ENCODE peak calls at places on chromosomes 4 and X, in four cellular contexts. T is H9, Q is endothelial cell of umbilical vein, O is AG04450. N is an unnamed sample.

GRCh38 chr4:8110071-8110986 is 48.3 kb downstream of the ABLIM2 start:
- DNase-seq in Q (no peak), O (no peak), T (peak; percentile 93), N (peak; percentile 92)

GRCh38 chr4:80124246-80125211 is 51.5 kb upstream of the ANTXR2 start:
- DNase-seq in T (no peak), O (no peak), Q (no peak), N (no peak)

GRCh38 chrX:15269618-15270521 is at the start of gene ASB9:
- DNase-seq in T (peak; percentile 43), O (no peak), Q (peak; percentile 64), N (peak; percentile 5)

GRCh38 chr4:26192921-26193894 is 127.6 kb upstream of the RBPJ start:
- DNase-seq in Q (no peak), O (no peak), T (no peak), N (no peak)

GRCh38 chrX:78753571-78753970 is 6.1 kb downstream of the LPAR4 start:
- DNase-seq in Q (no peak), O (no peak), T (no peak), N (no peak)

GRCh38 chr4:180947421-180947820 is 1295.8 kb upstream of the TENM3 start:
- DNase-seq in T (no peak), O (no peak), Q (no peak), N (no peak)

GRCh38 chr4:76883147-76883546 is 14.8 kb downstream of the SOWAHB start:
- DNase-seq in O (no peak), T (no peak), Q (peak; percentile 91), N (no peak)

GRCh38 chr4:161254375-161254774 is 909.4 kb downstream of the FSTL5 start:
- DNase-seq in T (no peak), O (no peak), Q (no peak), N (no peak)

GRCh38 chr4:86249074-86249473 is 110.8 kb downstream of the MAPK10 start:
- DNase-seq in O (no peak), Q (no peak), T (no peak), N (no peak)

GRCh38 chr4:177297781-177298391 is 11.8 kb upstream of the NEIL3 start:
- DNase-seq in T (no peak), Q (no peak), O (no peak), N (no peak)

GRCh38 chrX:152072236-152072635 is 66.1 kb downstream of the MAGEA10 start:
- DNase-seq in Q (peak; percentile 51), T (no peak), O (peak; percentile 1), N (no peak)

GRCh38 chr4:164700471-164700870 is 53.5 kb upstream of the SMIM31 start:
- DNase-seq in O (no peak), Q (no peak), T (peak; percentile 75), N (peak; percentile 93)

DNA sequence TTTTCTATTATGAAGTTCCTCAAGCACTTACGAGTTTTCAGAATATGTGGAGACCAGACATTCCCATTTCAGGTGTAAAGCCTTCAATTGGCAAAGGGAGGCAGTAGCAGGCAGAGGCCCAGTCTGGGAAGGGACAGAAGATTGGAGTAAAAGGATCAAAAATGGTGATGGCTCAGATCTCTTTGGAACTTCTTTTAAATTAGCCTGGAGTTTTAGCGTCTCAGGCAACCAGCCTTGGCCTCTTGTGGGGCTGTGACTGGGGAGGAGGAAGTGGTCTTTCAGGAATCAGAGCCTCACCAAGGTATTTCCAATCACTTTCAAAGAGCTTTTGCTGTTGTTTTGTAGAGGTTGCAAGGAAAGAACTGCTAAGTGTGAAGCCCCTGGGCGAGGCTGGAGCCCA is 239.1 kb downstream of the FRAS1 start:
- DNase-seq in T (no peak), Q (no peak), O (no peak), N (peak; percentile 43)
- H3K27ac ChIP-seq in T (no peak overlapping the region), Q (no peak overlapping the region), O (no peak overlapping the region), N (peak overlapping the region; percentile 16)

DNA sequence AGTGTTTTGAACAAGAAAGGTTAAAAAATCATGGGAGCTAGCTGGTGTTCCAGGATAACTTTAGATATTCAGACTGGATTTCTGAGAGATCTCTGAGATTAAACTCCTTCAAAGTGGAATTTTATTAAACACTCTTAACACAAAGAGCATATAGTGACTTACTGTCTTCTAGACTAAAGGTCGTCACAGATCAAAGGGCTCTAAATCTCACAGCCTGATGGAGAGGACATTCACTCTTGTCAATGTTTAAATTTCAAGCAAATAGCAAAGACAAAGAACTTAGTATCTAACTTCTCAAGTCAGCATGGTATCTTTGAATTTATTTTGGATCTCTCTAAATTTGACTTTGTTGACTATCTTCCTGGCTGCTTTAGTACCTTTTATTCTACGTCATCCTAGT is 53.7 kb upstream of the NUDT6 start:
- DNase-seq in T (no peak), Q (no peak), O (no peak), N (no peak)
- H3K27ac ChIP-seq in T (no peak overlapping the region), Q (no peak overlapping the region), O (no peak overlapping the region), N (no peak overlapping the region)

GRCh38 chrX:136201601-136202000 is 49.6 kb downstream of the MAP7D3 start:
- DNase-seq in T (no peak), Q (no peak), O (no peak), N (no peak)
- H3K27ac ChIP-seq in T (no peak overlapping the region), Q (no peak overlapping the region), O (no peak overlapping the region), N (no peak overlapping the region)

GRCh38 chr4:123158576-123158975 is 236.2 kb upstream of the NUDT6 start:
- DNase-seq in T (no peak), Q (peak; percentile 8), O (no peak), N (peak; percentile 76)
- H3K27ac ChIP-seq in T (peak overlapping the region; percentile 17), Q (no peak overlapping the region), O (no peak overlapping the region), N (peak overlapping the region; percentile 95)

DNA sequence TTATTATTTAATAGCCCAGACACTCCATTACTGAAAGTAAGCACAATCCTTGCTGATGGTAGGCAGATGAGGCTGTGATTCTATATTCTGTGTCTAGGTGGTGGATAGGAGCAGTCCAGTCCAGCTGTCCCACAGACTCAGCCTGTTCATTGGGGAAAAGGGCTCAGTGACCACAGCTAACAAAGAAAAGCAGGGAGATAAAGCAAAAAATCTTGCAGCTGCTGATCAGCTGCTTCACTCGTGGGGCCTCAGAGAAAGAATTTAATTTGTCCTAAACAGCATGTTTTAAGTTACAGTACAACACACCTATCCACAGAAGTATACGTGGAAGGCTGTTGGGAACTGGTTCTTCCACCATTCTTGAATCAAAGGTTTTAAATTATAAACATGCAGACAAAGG is 40.7 kb upstream of the ANK2 start:
- DNase-seq in Q (no peak), O (no peak), T (no peak), N (no peak)
- H3K27ac ChIP-seq in Q (no peak overlapping the region), O (no peak overlapping the region), T (no peak overlapping the region), N (peak overlapping the region; percentile 8)

GRCh38 chrX:154791951-154792350 is 13.3 kb downstream of the MPP1 start:
- DNase-seq in T (no peak), O (no peak), Q (no peak), N (no peak)

GRCh38 chrX:154793084-154793483 is 12.2 kb downstream of the MPP1 start:
- DNase-seq in T (no peak), O (no peak), Q (no peak), N (no peak)

GRCh38 chrX:154800508-154801207 is 4.6 kb downstream of the MPP1 start:
- DNase-seq in O (no peak), T (no peak), Q (peak; percentile 21), N (no peak)

GRCh38 chrX:154799554-154800348 is 5.5 kb downstream of the MPP1 start:
- DNase-seq in Q (peak; percentile 91), T (no peak), O (no peak), N (no peak)

DNA sequence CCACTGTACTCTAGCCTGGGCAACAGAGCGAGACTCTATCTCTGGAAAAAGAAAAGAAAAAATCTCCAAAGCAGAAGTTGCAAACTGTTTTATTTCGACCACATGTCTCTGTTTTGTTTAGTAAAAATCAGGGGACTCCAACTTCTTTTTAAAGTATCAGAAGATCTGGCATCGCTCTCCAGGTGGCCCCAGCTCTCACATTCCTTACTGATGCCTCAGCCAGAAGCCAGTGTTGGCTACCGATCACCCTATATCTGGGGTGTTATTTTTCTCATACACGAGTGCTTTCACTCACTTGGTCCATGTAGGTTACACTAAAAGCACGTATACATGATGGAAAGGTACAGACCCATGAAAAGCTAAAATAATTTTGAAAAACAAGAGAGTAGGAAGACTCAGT is 8.3 kb downstream of the MPP1 start:
- DNase-seq in T (no peak), O (no peak), Q (no peak), N (peak; percentile 29)
- H3K27ac ChIP-seq in T (no peak overlapping the region), O (no peak overlapping the region), Q (no peak overlapping the region), N (no peak overlapping the region)

DNA sequence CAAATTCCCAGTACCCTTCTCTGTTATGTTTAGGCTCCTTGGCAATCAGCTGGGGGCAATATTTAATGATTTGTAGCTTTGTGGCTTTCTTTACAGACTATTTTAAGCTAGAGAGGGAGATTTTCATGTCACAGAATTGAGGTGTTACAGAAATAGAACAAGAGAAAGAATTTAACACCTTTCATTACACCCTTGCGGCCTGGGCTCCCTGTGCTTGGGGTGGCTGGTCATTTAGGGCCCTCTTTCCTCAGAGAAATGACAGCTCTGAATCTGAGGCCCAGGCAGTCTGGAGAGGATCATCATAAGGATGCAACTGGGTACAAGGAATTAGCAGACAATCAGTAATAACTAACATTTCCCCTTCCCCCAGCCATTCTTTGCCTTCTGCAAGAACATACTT is 104.5 kb upstream of the INTU start:
- DNase-seq in T (no peak), Q (no peak), O (no peak), N (no peak)
- H3K27ac ChIP-seq in T (no peak overlapping the region), Q (no peak overlapping the region), O (no peak overlapping the region), N (no peak overlapping the region)

GRCh38 chr4:126869967-126870366 is 762.8 kb upstream of the INTU start:
- DNase-seq in Q (no peak), T (no peak), O (no peak), N (no peak)
- H3K27ac ChIP-seq in Q (no peak overlapping the region), T (no peak overlapping the region), O (no peak overlapping the region), N (no peak overlapping the region)

GRCh38 chr4:37978509-37978908 is 18.3 kb downstream of the PTTG2 start:
- DNase-seq in T (no peak), Q (no peak), O (no peak), N (no peak)

GRCh38 chr4:37983951-37984350 is 23.8 kb downstream of the PTTG2 start:
- DNase-seq in Q (no peak), O (no peak), T (no peak), N (no peak)

GRCh38 chr4:37981844-37982720 is 21.9 kb downstream of the PTTG2 start:
- DNase-seq in Q (no peak), O (no peak), T (no peak), N (no peak)

GRCh38 chr4:37982736-37983135 is 22.5 kb downstream of the PTTG2 start:
- DNase-seq in T (no peak), O (no peak), Q (no peak), N (no peak)

DNA sequence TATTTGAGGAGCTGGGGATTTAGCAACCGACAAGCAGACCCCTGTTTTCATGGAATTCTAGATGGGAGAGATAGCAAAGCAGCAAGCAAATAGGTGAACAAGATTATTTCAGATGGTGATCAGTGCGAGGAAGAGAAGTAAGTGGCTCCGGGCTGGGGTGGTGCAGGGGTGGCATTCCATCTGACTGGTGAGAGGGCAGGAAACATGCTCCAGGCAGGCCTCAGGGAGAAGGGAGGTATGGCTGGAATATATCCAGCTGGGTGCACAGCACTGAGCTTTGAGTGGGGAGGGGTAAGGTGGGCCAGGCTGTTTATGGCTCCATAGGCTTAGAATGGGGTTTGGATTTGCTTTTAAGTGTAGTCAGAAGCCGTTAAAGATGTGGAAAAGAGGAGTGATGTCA is 21.2 kb downstream of the PTTG2 start:
- DNase-seq in T (no peak), O (no peak), Q (no peak), N (no peak)
- H3K27ac ChIP-seq in T (no peak overlapping the region), O (no peak overlapping the region), Q (no peak overlapping the region), N (peak overlapping the region; percentile 81)

GRCh38 chr4:90318208-90318607 is 191.0 kb downstream of the CCSER1 start:
- DNase-seq in Q (peak; percentile 74), T (no peak), O (peak; percentile 63), N (no peak)
- H3K27ac ChIP-seq in Q (peak overlapping the region; percentile 87), T (no peak overlapping the region), O (peak overlapping the region; percentile 88), N (no peak overlapping the region)

N was measured in GM23338.